ENCODE peak calls at places on chromosome 20, in four cellular contexts. O is PC-3, R is kidney tubule cell, F is amniotic stem cell. W is an unnamed sample.

GRCh38 chr20:57390604-57391438 is at the start of gene RBM38:
- DNase-seq in O (peak), R (peak), F (peak), W (no peak)

GRCh38 chr20:57835462-57836455 is 125.9 kb upstream of the PMEPA1 start:
- DNase-seq in O (no peak), R (no peak), F (no peak), W (no peak)

GRCh38 chr20:58135441-58136170 is 92.8 kb downstream of the ANKRD60 start:
- DNase-seq in O (peak), R (no peak), F (no peak), W (no peak)

GRCh38 chr20:37846573-37846972 is 56.4 kb upstream of the VSTM2L start:
- DNase-seq in O (no peak), R (no peak), F (no peak), W (no peak)

GRCh38 chr20:57586943-57587277 is 26.0 kb downstream of the PCK1 start:
- DNase-seq in O (no peak), R (no peak), F (no peak), W (no peak)

GRCh38 chr20:50467618-50468373 is 42.4 kb upstream of the PTPN1 start:
- DNase-seq in O (peak), R (no peak), F (peak), W (peak)

GRCh38 chr20:19947611-19948264 is 69.4 kb upstream of the NAA20 start:
- DNase-seq in O (peak), R (peak), F (no peak), W (peak)

GRCh38 chr20:34925981-34926380 is 29.6 kb downstream of the GSS start:
- DNase-seq in O (no peak), R (no peak), F (no peak), W (no peak)

GRCh38 chr20:34062651-34063482 is 49.2 kb downstream of the EIF2S2 start:
- DNase-seq in O (no peak), R (no peak), F (no peak), W (peak)

GRCh38 chr20:53635189-53635588 is 41.5 kb upstream of the ZNF217 start:
- DNase-seq in O (no peak), R (no peak), F (no peak), W (no peak)

GRCh38 chr20:48098099-48098498 is 312.8 kb upstream of the SULF2 start:
- DNase-seq in O (no peak), R (no peak), F (no peak), W (no peak)

GRCh38 chr20:31906001-31906400 is 35.6 kb downstream of the TTLL9 start:
- DNase-seq in O (no peak), R (no peak), F (no peak), W (no peak)

GRCh38 chr20:10501377-10501776 is 66.3 kb downstream of the SLX4IP start:
- DNase-seq in O (no peak), R (no peak), F (no peak), W (no peak)

GRCh38 chr20:38680492-38681118 is 43.7 kb upstream of the SLC32A1 start:
- DNase-seq in O (peak), R (peak), F (no peak), W (peak)

GRCh38 chr20:38473353-38473795 is 731 bp downstream of the RALGAPB start:
- DNase-seq in O (peak), R (no peak), F (no peak), W (peak)

GRCh38 chr20:37295001-37295400 is 5.5 kb downstream of the MANBAL start:
- DNase-seq in O (peak), R (peak), F (peak), W (peak)

GRCh38 chr20:1015181-1015580 is 13.1 kb upstream of the RSPO4 start:
- DNase-seq in O (no peak), R (no peak), F (no peak), W (no peak)

GRCh38 chr20:31475032-31475431 is at the start of the genes DEFB124 and REM1:
- DNase-seq in O (no peak), R (no peak), F (no peak), W (no peak)

GRCh38 chr20:5100684-5101347 is 18.9 kb downstream of the PCNA start:
- DNase-seq in O (peak), R (peak), F (peak), W (peak)

GRCh38 chr20:51021067-51022025 is 1.6 kb downstream of the KCNG1 start:
- DNase-seq in O (peak), R (no peak), F (no peak), W (peak)